ENCODE peak calls at places on chromosomes 5 and 9, in five cellular contexts. Q is HCT116, Z is K562, K is GM23338, E is HepG2. H is an unnamed sample. For H3K36me3, the result is how much of the 10 kb centered on the place peaks cover.

GRCh38 chr9:83920469-83920941 is 727 bp downstream of the KIF27 start:
- DNase-seq in Z (peak), Q (no peak), E (peak), K (peak), H (peak)

GRCh38 chr5:72402381-72402890 is 82.3 kb downstream of the PTCD2 start:
- DNase-seq in Z (no peak), Q (no peak), E (no peak), K (no peak), H (no peak)

GRCh38 chr9:108760841-108761240 is 94.9 kb downstream of the ACTL7B start:
- DNase-seq in E (no peak), Q (no peak), K (no peak), Z (no peak), H (no peak)

GRCh38 chr5:66452109-66452508 is 144.1 kb upstream of the MAST4 start:
- DNase-seq in K (no peak), Q (no peak), Z (no peak), E (no peak), H (no peak)

GRCh38 chr9:113530022-113530635 is 66.6 kb downstream of the RGS3 start:
- DNase-seq in Z (no peak), K (no peak), Q (no peak), E (no peak), H (no peak)

GRCh38 chr9:134533850-134534585 is 107.6 kb upstream of the COL5A1 start:
- DNase-seq in E (no peak), Z (no peak), Q (no peak), K (no peak), H (no peak)

GRCh38 chr5:4205408-4205807 is 609.8 kb downstream of the IRX1 start:
- DNase-seq in E (no peak), Z (no peak), Q (no peak), K (no peak), H (no peak)

GRCh38 chr9:29822458-29822857 is 2249.2 kb upstream of the C9orf72 start:
- DNase-seq in K (no peak), Q (no peak), E (no peak), Z (no peak), H (no peak)

DNA sequence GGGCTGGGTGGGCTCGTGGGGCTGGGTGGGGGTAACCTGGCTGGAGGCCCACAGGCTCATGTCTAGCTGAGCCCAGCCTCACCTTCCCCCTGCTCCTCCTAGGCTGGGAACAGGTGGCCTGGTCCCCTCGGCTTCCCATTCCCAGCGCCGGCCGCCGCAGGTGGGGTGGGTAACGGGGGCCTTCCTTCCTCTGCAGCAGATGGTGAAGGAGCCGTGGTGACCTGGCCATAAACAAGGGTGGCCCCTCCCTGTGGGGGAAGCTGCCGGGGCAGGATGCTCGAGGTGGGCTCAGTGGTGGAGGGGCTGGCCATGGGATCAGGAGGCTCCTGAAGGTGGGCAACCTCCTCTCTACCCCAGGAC is 41.0 kb upstream of the EGFL7 start:
- DNase-seq in Z (no peak), Q (no peak), K (no peak), E (no peak), H (no peak)
- H3K27ac ChIP-seq in Z (no peak), Q (no peak), K (no peak), E (no peak), H (no peak)

DNA sequence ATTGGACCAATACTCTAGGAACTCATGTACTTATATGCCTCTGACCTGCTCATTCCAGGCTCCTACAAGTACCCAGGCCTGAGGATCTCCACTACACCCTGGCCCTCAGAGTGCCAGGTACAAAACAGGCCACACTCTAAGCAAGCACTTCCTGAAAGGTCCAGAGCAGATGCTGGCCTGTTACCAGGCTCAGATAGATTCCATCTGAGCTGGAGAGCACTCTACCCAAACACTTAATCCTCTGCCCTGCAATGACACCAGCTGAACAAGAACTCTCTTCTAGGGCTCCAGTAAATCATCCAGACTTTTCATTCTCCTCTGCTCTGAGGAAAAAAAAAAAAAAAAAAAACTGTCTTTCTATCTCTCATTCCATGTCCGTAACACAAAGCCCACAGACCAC is 2.9 kb downstream of the P4HA2 start:
- DNase-seq in E (no peak), Q (no peak), K (no peak), Z (no peak), H (no peak)
- TF ChIP-seq REST in E (no peak), Q (no peak), K (no peak), Z (no peak), H (no peak)

GRCh38 chr5:154442801-154443200 is 3.0 kb upstream of the SAP30L start:
- DNase-seq in K (no peak), Z (no peak), E (no peak), Q (no peak), H (no peak)

GRCh38 chr5:154440540-154440939 is 5.3 kb upstream of the SAP30L start:
- DNase-seq in Z (no peak), E (no peak), K (no peak), Q (no peak), H (no peak)

GRCh38 chr5:154435226-154435625 is 10.6 kb upstream of the SAP30L start:
- DNase-seq in Q (no peak), K (no peak), E (no peak), Z (no peak), H (no peak)

DNA sequence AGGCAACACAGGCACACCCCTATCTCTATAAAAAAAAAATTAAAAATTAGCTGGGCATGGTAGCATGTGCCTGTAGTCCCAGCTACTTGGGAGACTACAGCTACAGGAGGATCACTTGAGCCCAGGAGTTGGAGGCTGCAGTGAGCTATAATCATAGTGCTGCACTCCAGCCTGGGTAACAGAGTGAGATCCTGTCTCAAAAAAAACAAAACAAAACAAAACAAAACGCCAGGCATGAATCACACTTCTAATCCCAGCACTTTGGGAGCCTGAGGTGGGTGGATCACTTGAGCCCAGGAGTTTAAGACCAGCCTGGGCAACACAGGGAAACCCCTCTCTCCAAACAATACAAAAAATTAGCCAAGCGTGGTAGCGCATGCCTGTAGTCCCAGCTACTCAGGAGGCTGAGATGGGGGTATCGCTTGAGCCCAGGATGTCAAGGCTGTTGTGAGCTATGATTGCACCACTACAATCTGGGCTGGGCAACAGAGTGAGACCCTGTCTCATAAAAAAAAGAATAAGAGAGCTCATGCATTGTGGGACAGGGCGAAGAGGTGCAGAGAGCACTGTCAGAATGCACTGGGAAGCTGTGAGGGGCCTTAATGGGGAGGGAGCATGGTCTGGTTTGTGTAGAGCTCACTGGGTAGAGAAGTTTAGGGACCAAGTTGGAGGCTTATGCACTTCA is 8.4 kb upstream of the SAP30L start:
- DNase-seq in Z (no peak), Q (no peak), E (no peak), K (no peak), H (no peak)
- H3K36me3 ChIP-seq in Z (half or more), Q (under half), E (under half), K (under half), H (under half)

GRCh38 chr5:166367391-166367790 is 1924.1 kb upstream of the WWC1 start:
- DNase-seq in K (no peak), E (no peak), Q (no peak), Z (no peak), H (no peak)

GRCh38 chr5:166369326-166369725 is 1922.1 kb upstream of the WWC1 start:
- DNase-seq in Z (no peak), E (no peak), K (peak), Q (no peak), H (no peak)

GRCh38 chr5:166363071-166363470 is 1928.4 kb upstream of the WWC1 start:
- DNase-seq in E (no peak), Q (no peak), Z (no peak), K (no peak), H (no peak)

GRCh38 chr5:166369817-166370216 is 1921.6 kb upstream of the WWC1 start:
- DNase-seq in Z (no peak), Q (no peak), E (no peak), K (no peak), H (no peak)

DNA sequence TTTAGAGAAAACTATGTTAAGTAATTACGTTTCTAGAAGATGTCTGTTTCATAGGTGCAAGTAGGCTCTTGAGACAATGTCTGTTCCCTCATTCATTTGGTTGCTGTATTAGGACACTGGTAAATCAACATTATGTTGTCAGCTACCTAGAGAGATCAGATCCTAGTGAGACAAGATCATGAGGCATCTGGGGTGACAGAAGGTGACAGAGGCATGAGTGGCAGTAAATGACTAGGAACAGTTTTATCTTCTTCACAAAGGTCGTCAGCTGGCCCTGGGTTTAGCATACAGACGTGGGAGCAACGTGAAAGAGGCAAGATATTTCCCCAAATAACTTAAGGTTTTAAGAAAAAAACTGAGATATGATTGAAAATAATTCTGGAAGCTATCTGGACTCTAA is 1926.3 kb upstream of the WWC1 start:
- DNase-seq in E (no peak), Q (no peak), Z (no peak), K (no peak), H (no peak)
- H3K27ac ChIP-seq in E (no peak), Q (no peak), Z (no peak), K (no peak), H (no peak)

GRCh38 chr5:111511174-111512025 is 935 bp downstream of the STARD4 start:
- DNase-seq in E (no peak), Z (no peak), Q (no peak), K (peak), H (no peak)
- TF ChIP-seq REST in E (no peak), Z (no peak), Q (no peak), K (no peak), H (no peak)

GRCh38 chr9:131405429-131405828 is 11.5 kb downstream of the PRRC2B start:
- DNase-seq in E (no peak), Q (no peak), Z (peak), K (peak), H (no peak)
- H3K36me3 ChIP-seq in E (under half), Q (under half), Z (under half), K (under half), H (under half)

GRCh38 chr5:14210729-14211128 is 67.6 kb downstream of the TRIO start:
- DNase-seq in Z (no peak), E (no peak), Q (no peak), K (no peak), H (no peak)

GRCh38 chr5:14208071-14209021 is 65.2 kb downstream of the TRIO start:
- DNase-seq in Q (no peak), E (peak), Z (no peak), K (no peak), H (peak)

GRCh38 chr5:14209836-14210235 is 66.7 kb downstream of the TRIO start:
- DNase-seq in E (no peak), Q (no peak), K (no peak), Z (no peak), H (no peak)

GRCh38 chr5:14211818-14212799 is 69.0 kb downstream of the TRIO start:
- DNase-seq in K (no peak), Q (no peak), E (no peak), Z (no peak), H (no peak)

GRCh38 chr5:14209222-14209822 is 66.2 kb downstream of the TRIO start:
- DNase-seq in Q (no peak), K (no peak), E (no peak), Z (no peak), H (no peak)
- H3K27ac ChIP-seq in Q (no peak), K (no peak), E (peak), Z (no peak), H (peak)

DNA sequence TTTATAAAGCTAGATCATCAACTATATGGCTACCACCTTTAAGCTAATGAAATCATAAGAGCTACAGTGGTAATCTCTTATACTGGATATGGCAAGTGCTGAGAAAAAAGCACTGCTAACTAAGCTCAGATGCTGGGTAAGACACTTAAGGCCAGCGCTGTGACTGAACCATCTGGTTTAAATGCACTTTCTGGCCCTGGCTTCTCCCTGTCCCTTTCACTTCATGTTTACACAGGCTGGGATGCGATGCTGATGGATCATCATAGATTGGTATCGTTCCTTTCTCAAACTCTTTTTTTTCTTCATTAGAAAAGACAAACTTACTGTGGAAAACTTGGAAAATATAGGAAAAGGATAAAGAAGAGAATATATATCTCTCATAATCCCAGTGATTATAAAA is 52.3 kb downstream of the KIF24 start:
- DNase-seq in E (no peak), Q (no peak), Z (no peak), K (no peak), H (no peak)
- TF ChIP-seq REST in E (no peak), Q (no peak), Z (no peak), K (no peak), H (no peak)

GRCh38 chr5:143229426-143229895 is 174.0 kb downstream of the NR3C1 start:
- DNase-seq in K (no peak), E (no peak), Z (no peak), Q (no peak), H (no peak)
- H3K36me3 ChIP-seq in K (under half), E (under half), Z (under half), Q (under half), H (under half)